ENCODE peak calls at places on chromosomes 3 and 15, in six cellular contexts. H, Z, E, M, C and N are unnamed samples.

GRCh38 chr3:86914651-86915050 is 76.3 kb downstream of the VGLL3 start:
- DNase-seq in E (no peak), H (no peak), M (no peak), Z (no peak), C (no peak), N (no peak)

GRCh38 chr3:64902991-64903390 is 215.2 kb upstream of the ADAMTS9 start:
- DNase-seq in H (no peak), Z (peak), E (no peak), C (no peak), M (no peak), N (no peak)

GRCh38 chr3:111989061-111989678 is 9.6 kb upstream of the TAGLN3 start:
- DNase-seq in H (no peak), E (peak), C (peak), Z (peak), M (no peak), N (no peak)

GRCh38 chr3:29385056-29385455 is 104.2 kb downstream of the RBMS3 start:
- DNase-seq in E (no peak), H (no peak), C (no peak), M (no peak), Z (no peak), N (no peak)

GRCh38 chr3:115359507-115359906 is 212.4 kb upstream of the ZBTB20 start:
- DNase-seq in H (no peak), C (no peak), E (no peak), Z (peak), M (no peak), N (peak)

GRCh38 chr3:5133239-5133638 is 11.1 kb downstream of the ARL8B start:
- DNase-seq in Z (no peak), M (no peak), H (no peak), E (no peak), C (no peak), N (no peak)

GRCh38 chr3:154427685-154428291 is 2.2 kb downstream of the GPR149 start:
- DNase-seq in E (no peak), H (no peak), Z (no peak), C (no peak), M (no peak), N (no peak)

GRCh38 chr3:17905996-17906395 is 163.6 kb upstream of the TBC1D5 start:
- DNase-seq in Z (no peak), C (no peak), M (no peak), H (no peak), E (no peak), N (no peak)

GRCh38 chr15:81835731-81836130 is 210.1 kb downstream of the MEX3B start:
- DNase-seq in H (no peak), Z (no peak), E (no peak), C (no peak), M (no peak), N (no peak)

GRCh38 chr3:42036483-42036823 is 54.7 kb upstream of the TRAK1 start:
- DNase-seq in Z (peak), E (peak), C (peak), M (no peak), H (peak), N (no peak)

GRCh38 chr3:26132942-26133341 is 343.1 kb downstream of the OXSM start:
- DNase-seq in M (no peak), C (no peak), H (no peak), E (no peak), Z (no peak), N (no peak)

GRCh38 chr3:56137406-56137805 is 330.9 kb downstream of the ERC2 start:
- DNase-seq in E (no peak), M (no peak), C (no peak), Z (no peak), H (no peak), N (no peak)

GRCh38 chr3:171781711-171782127 is 28.6 kb downstream of the PLD1 start:
- DNase-seq in H (no peak), C (no peak), Z (peak), M (no peak), E (peak), N (no peak)

GRCh38 chr15:58362262-58362922 is 69.4 kb upstream of the LIPC start:
- DNase-seq in C (no peak), M (no peak), E (no peak), H (no peak), Z (no peak), N (no peak)

GRCh38 chr15:100131321-100132224 is 210.2 kb downstream of the ADAMTS17 start:
- DNase-seq in M (peak), E (peak), Z (peak), C (peak), H (no peak), N (no peak)

GRCh38 chr15:55527150-55527549 is 19.1 kb upstream of the DNAAF4 start:
- DNase-seq in E (no peak), H (no peak), C (no peak), Z (no peak), M (no peak), N (no peak)

GRCh38 chr3:1019157-1019556 is 73.7 kb upstream of the CNTN6 start:
- DNase-seq in H (no peak), C (no peak), M (no peak), E (no peak), Z (no peak), N (no peak)

GRCh38 chr15:46091860-46092450 is 457.1 kb downstream of the SQOR start:
- DNase-seq in M (peak), E (peak), H (no peak), Z (peak), C (peak), N (no peak)

GRCh38 chr3:181764544-181764943 is 52.8 kb downstream of the SOX2 start:
- DNase-seq in H (no peak), E (no peak), Z (no peak), M (no peak), C (no peak), N (no peak)

GRCh38 chr15:67059127-67059553 is 6.3 kb upstream of the SMAD3 start:
- DNase-seq in C (no peak), M (peak), E (peak), H (no peak), Z (no peak), N (no peak)

DNA sequence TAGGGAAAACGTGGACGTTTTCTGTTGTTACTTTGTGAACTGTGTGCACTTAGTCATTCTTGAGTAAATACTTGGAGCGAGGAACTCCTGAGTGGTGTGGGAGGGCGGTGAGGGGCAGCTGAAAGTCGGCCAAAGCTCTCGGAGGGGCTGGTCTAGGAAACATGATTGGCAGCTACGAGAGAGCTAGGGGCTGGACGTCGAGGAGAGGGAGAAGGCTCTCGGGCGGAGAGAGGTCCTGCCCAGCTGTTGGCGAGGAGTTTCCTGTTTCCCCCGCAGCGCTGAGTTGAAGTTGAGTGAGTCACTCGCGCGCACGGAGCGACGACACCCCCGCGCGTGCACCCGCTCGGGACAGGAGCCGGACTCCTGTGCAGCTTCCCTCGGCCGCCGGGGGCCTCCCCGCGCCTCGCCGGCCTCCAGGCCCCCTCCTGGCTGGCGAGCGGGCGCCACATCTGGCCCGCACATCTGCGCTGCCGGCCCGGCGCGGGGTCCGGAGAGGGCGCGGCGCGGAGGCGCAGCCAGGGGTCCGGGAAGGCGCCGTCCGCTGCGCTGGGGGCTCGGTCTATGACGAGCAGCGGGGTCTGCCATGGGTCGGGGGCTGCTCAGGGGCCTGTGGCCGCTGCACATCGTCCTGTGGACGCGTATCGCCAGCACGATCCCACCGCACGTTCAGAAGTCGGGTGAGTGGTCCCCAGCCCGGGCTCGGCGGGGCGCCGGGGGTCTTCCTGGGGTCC is at the start of gene TGFBR2:
- DNase-seq in C (peak), H (peak), Z (peak), M (peak), E (peak), N (peak)
- TF ChIP-seq POLR2A in C (peak), H (no peak), Z (peak), M (peak), E (peak), N (no peak)

GRCh38 chr3:73563896-73564582 is 60.7 kb downstream of the PDZRN3 start:
- DNase-seq in M (no peak), E (no peak), H (no peak), Z (peak), C (no peak), N (no peak)

GRCh38 chr3:73571238-73571741 is 53.5 kb downstream of the PDZRN3 start:
- DNase-seq in H (no peak), C (no peak), E (peak), Z (no peak), M (no peak), N (no peak)

GRCh38 chr3:73572371-73572770 is 52.4 kb downstream of the PDZRN3 start:
- DNase-seq in E (no peak), M (peak), Z (no peak), H (no peak), C (no peak), N (no peak)

GRCh38 chr3:73569246-73569760 is 55.4 kb downstream of the PDZRN3 start:
- DNase-seq in E (no peak), Z (no peak), C (no peak), H (no peak), M (no peak), N (no peak)

DNA sequence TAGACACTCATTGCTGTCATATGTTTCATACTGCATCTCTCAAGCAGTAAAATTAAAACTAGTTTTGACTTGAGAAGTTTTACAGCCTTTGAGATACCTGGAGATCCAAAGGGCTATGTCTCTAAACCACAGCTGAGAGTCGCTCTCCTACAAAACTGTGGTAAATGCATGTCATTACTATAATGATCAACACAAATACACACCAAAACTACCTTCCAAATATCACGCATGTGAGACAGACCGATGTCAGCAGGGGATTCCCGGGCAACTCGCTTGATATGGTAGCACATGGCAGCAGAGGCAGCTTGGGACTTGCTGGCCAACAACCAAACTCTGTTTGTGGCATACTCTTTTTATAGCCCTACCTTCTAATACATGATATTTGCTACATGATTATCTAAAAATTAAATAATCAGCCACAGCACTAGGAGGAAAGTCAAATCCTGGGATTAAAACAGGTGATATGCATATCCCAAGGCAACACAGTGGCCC is 56.3 kb downstream of the PDZRN3 start:
- DNase-seq in C (no peak), Z (no peak), H (no peak), M (no peak), E (no peak), N (no peak)
- TF ChIP-seq POLR2A in C (no peak), Z (no peak), H (no peak), M (no peak), E (no peak), N (no peak)

GRCh38 chr3:184379375-184380209 is at the start of gene CHRD:
- DNase-seq in C (no peak), Z (no peak), M (no peak), H (no peak), E (no peak), N (no peak)

GRCh38 chr3:184378650-184379374 is 805 bp upstream of the THPO start:
- DNase-seq in E (no peak), Z (no peak), M (no peak), C (no peak), H (no peak), N (no peak)

GRCh38 chr3:184377374-184377773 is 633 bp downstream of the THPO start:
- DNase-seq in C (no peak), E (peak), H (no peak), M (no peak), Z (no peak), N (no peak)

GRCh38 chr3:184375747-184376495 is 2.1 kb downstream of the THPO start:
- DNase-seq in H (no peak), Z (no peak), E (no peak), C (no peak), M (no peak), N (no peak)

GRCh38 chr3:184377882-184378445 is at the start of gene THPO:
- DNase-seq in Z (no peak), E (peak), C (no peak), H (no peak), M (no peak), N (no peak)
- TF ChIP-seq POLR2A in Z (no peak), E (peak), C (no peak), H (no peak), M (no peak), N (no peak)

GRCh38 chr15:36362508-36362907 is 216.9 kb upstream of the CDIN1 start:
- DNase-seq in H (no peak), E (no peak), Z (peak), C (no peak), M (no peak), N (no peak)
- TF ChIP-seq POLR2A in H (no peak), E (no peak), Z (no peak), C (no peak), M (no peak), N (no peak)